ENCODE peak calls at places on chromosomes 13 and 19, in ten cellular contexts. One of them, this sample, is unnamed.

GRCh38 chr19:35202722-35203674 is 25.5 kb downstream of the FAM187B start:
- DNase-seq in COR-L47: no peak
- DNase-seq in neural crest cell: no peak
- DNase-seq in AML-193: no peak
- DNase-seq in SW 1271: no peak
- DNase-seq in NCI-H774: no peak
- DNase-seq in left lung: no peak
- DNase-seq in kidney glomerular epithelial cell: no peak
- DNase-seq in non-pigmented ciliary epithelial cell: no peak
- DNase-seq in EL: no peak
- DNase-seq in this sample: no peak

GRCh38 chr19:50506700-50507099 is 4.3 kb downstream of the JOSD2 start:
- DNase-seq in COR-L47: no peak
- DNase-seq in neural crest cell: no peak
- DNase-seq in AML-193: no peak
- DNase-seq in SW 1271: no peak
- DNase-seq in NCI-H774: no peak
- DNase-seq in left lung: no peak
- DNase-seq in kidney glomerular epithelial cell: no peak
- DNase-seq in non-pigmented ciliary epithelial cell: no peak
- DNase-seq in EL: no peak
- DNase-seq in this sample: no peak

GRCh38 chr13:67147257-67148218 is 82.6 kb downstream of the PCDH9 start:
- DNase-seq in COR-L47: peak
- DNase-seq in neural crest cell: no peak
- DNase-seq in AML-193: no peak
- DNase-seq in SW 1271: no peak
- DNase-seq in NCI-H774: no peak
- DNase-seq in left lung: no peak
- DNase-seq in kidney glomerular epithelial cell: peak
- DNase-seq in non-pigmented ciliary epithelial cell: peak
- DNase-seq in EL: peak
- DNase-seq in this sample: peak

GRCh38 chr13:62014299-62014698 is 598.6 kb upstream of the PCDH20 start:
- DNase-seq in COR-L47: peak
- DNase-seq in neural crest cell: no peak
- DNase-seq in AML-193: peak
- DNase-seq in SW 1271: no peak
- DNase-seq in NCI-H774: no peak
- DNase-seq in left lung: no peak
- DNase-seq in kidney glomerular epithelial cell: no peak
- DNase-seq in non-pigmented ciliary epithelial cell: no peak
- DNase-seq in EL: no peak
- DNase-seq in this sample: no peak

GRCh38 chr19:31562916-31563626 is 213.8 kb upstream of the TSHZ3 start:
- DNase-seq in COR-L47: no peak
- DNase-seq in neural crest cell: no peak
- DNase-seq in AML-193: no peak
- DNase-seq in SW 1271: no peak
- DNase-seq in NCI-H774: no peak
- DNase-seq in left lung: no peak
- DNase-seq in kidney glomerular epithelial cell: no peak
- DNase-seq in non-pigmented ciliary epithelial cell: no peak
- DNase-seq in EL: no peak
- DNase-seq in this sample: no peak

GRCh38 chr13:41552031-41552430 is 94.7 kb downstream of the RGCC start:
- DNase-seq in COR-L47: no peak
- DNase-seq in neural crest cell: no peak
- DNase-seq in AML-193: no peak
- DNase-seq in SW 1271: no peak
- DNase-seq in NCI-H774: no peak
- DNase-seq in left lung: no peak
- DNase-seq in kidney glomerular epithelial cell: no peak
- DNase-seq in non-pigmented ciliary epithelial cell: no peak
- DNase-seq in EL: no peak
- DNase-seq in this sample: no peak

GRCh38 chr19:4295972-4296771 is 6.0 kb downstream of the TMIGD2 start:
- DNase-seq in COR-L47: peak
- DNase-seq in neural crest cell: no peak
- DNase-seq in AML-193: no peak
- DNase-seq in SW 1271: no peak
- DNase-seq in NCI-H774: peak
- DNase-seq in left lung: no peak
- DNase-seq in kidney glomerular epithelial cell: no peak
- DNase-seq in non-pigmented ciliary epithelial cell: no peak
- DNase-seq in EL: no peak
- DNase-seq in this sample: no peak

GRCh38 chr19:588093-588742 is 1.5 kb upstream of the HCN2 start:
- DNase-seq in COR-L47: peak
- DNase-seq in neural crest cell: peak
- DNase-seq in AML-193: peak
- DNase-seq in SW 1271: no peak
- DNase-seq in NCI-H774: peak
- DNase-seq in left lung: peak
- DNase-seq in kidney glomerular epithelial cell: no peak
- DNase-seq in non-pigmented ciliary epithelial cell: no peak
- DNase-seq in EL: peak
- DNase-seq in this sample: no peak

GRCh38 chr13:30466841-30467252 is 1.1 kb upstream of the HMGB1 start:
- DNase-seq in COR-L47: peak
- DNase-seq in neural crest cell: no peak
- DNase-seq in AML-193: peak
- DNase-seq in SW 1271: no peak
- DNase-seq in NCI-H774: no peak
- DNase-seq in left lung: no peak
- DNase-seq in kidney glomerular epithelial cell: no peak
- DNase-seq in non-pigmented ciliary epithelial cell: no peak
- DNase-seq in EL: peak
- DNase-seq in this sample: no peak

GRCh38 chr13:79455331-79455730 is 25.6 kb upstream of the NDFIP2 start:
- DNase-seq in COR-L47: no peak
- DNase-seq in neural crest cell: no peak
- DNase-seq in AML-193: no peak
- DNase-seq in SW 1271: no peak
- DNase-seq in NCI-H774: no peak
- DNase-seq in left lung: no peak
- DNase-seq in kidney glomerular epithelial cell: no peak
- DNase-seq in non-pigmented ciliary epithelial cell: no peak
- DNase-seq in EL: peak
- DNase-seq in this sample: no peak

GRCh38 chr13:113639661-113640262 is 18.2 kb downstream of the ATP4B start:
- DNase-seq in COR-L47: no peak
- DNase-seq in neural crest cell: no peak
- DNase-seq in AML-193: no peak
- DNase-seq in SW 1271: no peak
- DNase-seq in NCI-H774: no peak
- DNase-seq in left lung: peak
- DNase-seq in kidney glomerular epithelial cell: no peak
- DNase-seq in non-pigmented ciliary epithelial cell: no peak
- DNase-seq in EL: no peak
- DNase-seq in this sample: no peak

GRCh38 chr19:38670921-38671398 is 23.5 kb downstream of the ACTN4 start:
- DNase-seq in COR-L47: no peak
- DNase-seq in neural crest cell: no peak
- DNase-seq in AML-193: no peak
- DNase-seq in SW 1271: no peak
- DNase-seq in NCI-H774: no peak
- DNase-seq in left lung: no peak
- DNase-seq in kidney glomerular epithelial cell: peak
- DNase-seq in non-pigmented ciliary epithelial cell: no peak
- DNase-seq in EL: no peak
- DNase-seq in this sample: no peak